ENCODE peak calls at places on chromosome 6, in seven cellular contexts. I is breast epithelium, O is PC-9, N is mucosa of descending colon, U is AG04449, L is cardiac fibroblast, X is right lobe of liver. A is an unnamed sample.
A peak's percentile ranks its signal among the peaks of the same experiment; 100 is the strongest.

GRCh38 chr6:19668710-19669109 is 168.5 kb upstream of the ID4 start:
- DNase-seq in N (no peak), L (peak; percentile 43), O (no peak), U (peak; percentile 4), X (no peak), I (no peak), A (peak; percentile 48)

GRCh38 chr6:139029470-139030210 is 1.1 kb downstream of the ABRACL start:
- DNase-seq in O (peak; percentile 11), L (peak; percentile 79), I (no peak), U (no peak), X (peak; percentile 90), N (peak; percentile 86), A (no peak)

GRCh38 chr6:168052291-168052891 is 26.6 kb downstream of the FRMD1 start:
- DNase-seq in O (peak; percentile 17), U (no peak), X (peak; percentile 55), I (no peak), L (no peak), N (peak; percentile 86), A (no peak)

GRCh38 chr6:42073287-42073686 is 23.0 kb downstream of the TAF8 start:
- DNase-seq in I (no peak), X (no peak), O (no peak), N (no peak), L (no peak), U (no peak), A (no peak)

GRCh38 chr6:56686429-56686828 is 43.7 kb upstream of the DST start:
- DNase-seq in U (no peak), O (no peak), N (no peak), X (no peak), I (no peak), L (no peak), A (no peak)

GRCh38 chr6:169847141-169847674 is 95.8 kb downstream of the ERMARD start:
- DNase-seq in X (no peak), U (no peak), N (no peak), L (peak; percentile 14), O (no peak), I (no peak), A (no peak)

GRCh38 chr6:131378874-131379273 is 194.2 kb upstream of the ARG1 start:
- DNase-seq in I (no peak), U (no peak), O (no peak), L (no peak), X (no peak), N (no peak), A (no peak)

GRCh38 chr6:92840246-92840930 is 579.0 kb downstream of the EPHA7 start:
- DNase-seq in I (no peak), L (no peak), N (no peak), X (no peak), U (no peak), O (no peak), A (no peak)

GRCh38 chr6:143948208-143948607 is 59.9 kb downstream of the PLAGL1 start:
- DNase-seq in N (no peak), U (no peak), X (no peak), O (no peak), L (no peak), I (no peak), A (no peak)

GRCh38 chr6:104505838-104506237 is 353.9 kb downstream of the HACE1 start:
- DNase-seq in X (no peak), N (no peak), I (no peak), U (no peak), O (no peak), L (no peak), A (no peak)

GRCh38 chr6:79101164-79101563 is 23.1 kb upstream of the PHIP start:
- DNase-seq in U (no peak), L (no peak), N (no peak), X (no peak), I (no peak), O (no peak), A (no peak)

GRCh38 chr6:101876431-101876830 is 482.9 kb downstream of the GRIK2 start:
- DNase-seq in L (no peak), O (no peak), U (no peak), N (no peak), I (no peak), X (no peak), A (no peak)

GRCh38 chr6:100084301-100085161 is 90.5 kb upstream of the MCHR2 start:
- DNase-seq in L (peak; percentile 41), I (no peak), O (no peak), U (no peak), X (no peak), N (no peak), A (peak; percentile 88)

GRCh38 chr6:132065556-132065955 is 114.4 kb upstream of the CCN2 start:
- DNase-seq in U (no peak), O (no peak), L (no peak), X (no peak), N (no peak), I (no peak), A (no peak)

GRCh38 chr6:28898710-28898965 is 25.1 kb downstream of the TRIM27 start:
- DNase-seq in O (no peak), N (no peak), L (no peak), U (no peak), I (no peak), X (no peak), A (no peak)

GRCh38 chr6:19354181-19354580 is 483.0 kb upstream of the ID4 start:
- DNase-seq in O (no peak), U (no peak), N (no peak), X (no peak), I (no peak), L (no peak), A (no peak)

GRCh38 chr6:128731249-128732165 is 151.4 kb upstream of the LAMA2 start:
- DNase-seq in U (no peak), O (peak; percentile 22), N (no peak), X (no peak), L (peak; percentile 70), I (no peak), A (peak; percentile 34)

GRCh38 chr6:31414771-31415270 is 11.4 kb downstream of the MICA start:
- DNase-seq in N (no peak), I (no peak), U (no peak), X (no peak), O (no peak), L (no peak), A (no peak)

GRCh38 chr6:166651408-166651807 is 24.4 kb upstream of the RPS6KA2 start:
- DNase-seq in U (no peak), O (no peak), X (no peak), I (no peak), L (no peak), N (no peak), A (no peak)
- TF ChIP-seq CTCF in U (no peak), O (no peak), X (no peak), I (no peak), L (no peak), N (no peak), A (no peak)

DNA sequence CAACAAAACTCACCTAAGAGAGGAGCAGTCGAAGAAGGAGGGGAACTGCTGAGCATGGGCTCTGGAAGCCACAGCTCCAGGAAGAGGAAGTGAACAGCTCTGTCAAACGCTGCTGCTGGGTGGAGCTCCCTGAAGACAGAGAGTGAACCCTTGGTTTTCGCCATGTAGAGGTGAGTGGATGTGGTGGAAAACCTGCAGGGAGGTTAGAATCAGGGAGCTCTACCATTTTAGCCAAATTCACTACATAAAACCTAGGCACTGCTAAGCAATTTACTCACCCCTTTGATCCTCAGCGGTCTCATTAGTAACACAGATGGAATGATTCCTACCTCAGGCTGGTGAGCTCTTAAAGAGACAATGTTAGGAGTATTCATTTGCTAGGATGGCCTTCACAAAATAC is 19.4 kb upstream of the TFAP2A start:
- DNase-seq in X (no peak), O (no peak), N (no peak), U (no peak), L (no peak), I (no peak), A (no peak)
- H3K4me3 ChIP-seq in X (no peak overlapping the region), O (no peak overlapping the region), N (no peak overlapping the region), U (no peak overlapping the region), L (no peak overlapping the region), I (no peak overlapping the region), A (no peak overlapping the region)

GRCh38 chr6:27809939-27810767 is 102.0 kb downstream of the OR2B2 start:
- DNase-seq in O (peak; percentile 83), U (peak; percentile 91), I (peak; percentile 74), L (peak; percentile 98), N (peak; percentile 86), X (peak; percentile 84), A (peak; percentile 95)
- TF ChIP-seq CTCF in O (no peak), U (peak; percentile 29), I (no peak), L (no peak), N (no peak), X (no peak), A (no peak)

GRCh38 chr6:70281923-70282902 is 20.7 kb downstream of the COL9A1 start:
- DNase-seq in X (no peak), N (no peak), O (no peak), U (no peak), L (peak; percentile 1), I (no peak), A (no peak)
- H3K4me3 ChIP-seq in X (no peak overlapping the region), N (no peak overlapping the region), O (no peak overlapping the region), U (no peak overlapping the region), L (no peak overlapping the region), I (peak overlapping the region; percentile 4), A (no peak overlapping the region)

GRCh38 chr6:46899636-46900035 is 22.1 kb downstream of the ADGRF5 start:
- DNase-seq in I (no peak), N (no peak), X (no peak), L (peak; percentile 51), U (no peak), O (no peak), A (no peak)

GRCh38 chr6:46900266-46900665 is 21.5 kb downstream of the ADGRF5 start:
- DNase-seq in X (no peak), U (no peak), L (no peak), O (no peak), N (no peak), I (no peak), A (no peak)

GRCh38 chr6:46901747-46902362 is 19.9 kb downstream of the ADGRF5 start:
- DNase-seq in X (no peak), O (no peak), I (no peak), N (no peak), U (no peak), L (peak; percentile 64), A (no peak)

GRCh38 chr6:46904117-46904516 is 17.6 kb downstream of the ADGRF5 start:
- DNase-seq in N (no peak), O (no peak), I (no peak), U (no peak), X (no peak), L (no peak), A (no peak)

DNA sequence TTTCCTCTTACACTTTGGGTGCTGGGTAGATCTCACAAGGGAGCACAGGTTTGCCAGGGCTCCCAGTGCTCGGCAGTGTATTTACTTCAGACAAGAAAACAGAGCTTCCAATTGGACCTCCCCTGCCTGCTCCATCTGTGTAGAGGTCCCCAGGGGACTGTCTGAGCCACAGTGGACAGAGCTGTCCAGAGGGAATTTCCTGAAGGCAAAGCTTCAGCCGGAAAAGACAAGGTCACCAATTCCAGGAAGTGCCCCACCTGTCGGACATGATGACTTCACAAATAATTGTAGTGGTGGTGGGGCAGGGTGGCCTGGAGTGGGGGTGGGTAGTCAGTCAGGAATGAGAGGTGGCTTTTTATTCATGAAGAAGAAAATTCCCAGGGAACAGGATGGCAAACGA is 18.6 kb downstream of the ADGRF5 start:
- DNase-seq in X (no peak), O (no peak), L (no peak), U (no peak), I (no peak), N (no peak), A (no peak)
- TF ChIP-seq CTCF in X (no peak), O (no peak), L (no peak), U (no peak), I (no peak), N (no peak), A (no peak)

GRCh38 chr6:37435373-37435772 is 2.4 kb downstream of the CMTR1 start:
- DNase-seq in X (no peak), O (no peak), N (no peak), L (no peak), U (no peak), I (no peak), A (no peak)
- H3K4me3 ChIP-seq in X (no peak overlapping the region), O (no peak overlapping the region), N (no peak overlapping the region), L (no peak overlapping the region), U (no peak overlapping the region), I (no peak overlapping the region), A (no peak overlapping the region)